ENCODE peak calls at places on chromosomes 7 and 10, in ten cellular contexts. J, L, X, R, M, D, F, A, C and Z are unnamed samples.

GRCh38 chr10:63770523-63770922 is 249.3 kb downstream of the REEP3 start:
- DNase-seq in J (no peak), L (no peak), X (no peak), R (no peak), M (no peak), D (no peak), F (no peak), A (no peak), C (no peak), Z (no peak)

GRCh38 chr7:48390381-48391327 is 219.4 kb downstream of the ABCA13 start:
- DNase-seq in J (no peak), L (no peak), X (no peak), R (no peak), M (peak), D (no peak), F (no peak), A (no peak), C (no peak), Z (no peak)

GRCh38 chr10:9331583-9332008 is 1277.1 kb downstream of the GATA3 start:
- DNase-seq in J (no peak), L (no peak), X (no peak), R (no peak), M (no peak), D (no peak), F (no peak), A (peak), C (no peak), Z (peak)

GRCh38 chr7:17275749-17276671 is 22.4 kb upstream of the AHR start:
- DNase-seq in J (no peak), L (no peak), X (no peak), R (no peak), M (no peak), D (no peak), F (no peak), A (peak), C (no peak), Z (peak)

GRCh38 chr10:28922127-28922526 is 244.8 kb downstream of the BAMBI start:
- DNase-seq in J (no peak), L (no peak), X (no peak), R (no peak), M (no peak), D (peak), F (no peak), A (no peak), C (no peak), Z (peak)

GRCh38 chr10:93028881-93029280 is 31.7 kb upstream of the CYP26C1 start:
- DNase-seq in J (no peak), L (no peak), X (no peak), R (no peak), M (no peak), D (no peak), F (no peak), A (peak), C (no peak), Z (peak)

GRCh38 chr10:23293145-23293724 is 51.4 kb downstream of the C10orf67 start:
- DNase-seq in J (peak), L (no peak), X (no peak), R (peak), M (peak), D (no peak), F (no peak), A (peak), C (no peak), Z (peak)

GRCh38 chr7:107847168-107847835 is 43.7 kb upstream of the DLD start:
- DNase-seq in J (no peak), L (no peak), X (no peak), R (no peak), M (no peak), D (no peak), F (no peak), A (no peak), C (no peak), Z (no peak)

GRCh38 chr7:104156842-104157277 is 51.0 kb downstream of the ORC5 start:
- DNase-seq in J (no peak), L (no peak), X (no peak), R (no peak), M (peak), D (no peak), F (no peak), A (peak), C (no peak), Z (no peak)

GRCh38 chr10:127863231-127863825 is 29.4 kb downstream of the CLRN3 start:
- DNase-seq in J (no peak), L (no peak), X (no peak), R (no peak), M (no peak), D (no peak), F (no peak), A (no peak), C (no peak), Z (no peak)

GRCh38 chr10:33803248-33803647 is 468.8 kb upstream of the NRP1 start:
- DNase-seq in J (no peak), L (no peak), X (no peak), R (no peak), M (no peak), D (no peak), F (no peak), A (peak), C (no peak), Z (peak)

GRCh38 chr10:56771343-56771742 is 410.3 kb upstream of the ZWINT start:
- DNase-seq in J (no peak), L (no peak), X (no peak), R (no peak), M (no peak), D (no peak), F (no peak), A (no peak), C (no peak), Z (no peak)

GRCh38 chr7:150756858-150757257 is 19.6 kb downstream of the GIMAP5 start:
- DNase-seq in J (no peak), L (no peak), X (no peak), R (no peak), M (no peak), D (no peak), F (no peak), A (peak), C (no peak), Z (no peak)

GRCh38 chr7:130065500-130066152 is 4.7 kb upstream of the KLHDC10 start:
- DNase-seq in J (no peak), L (peak), X (no peak), R (no peak), M (no peak), D (no peak), F (no peak), A (no peak), C (no peak), Z (no peak)

GRCh38 chr7:47217086-47217485 is 364.8 kb downstream of the TNS3 start:
- DNase-seq in J (no peak), L (no peak), X (no peak), R (no peak), M (no peak), D (no peak), F (no peak), A (no peak), C (no peak), Z (no peak)

GRCh38 chr10:128036746-128037542 is 89.3 kb downstream of the MKI67 start:
- DNase-seq in J (no peak), L (no peak), X (no peak), R (no peak), M (no peak), D (peak), F (no peak), A (peak), C (no peak), Z (peak)

GRCh38 chr7:55977831-55978230 is 13.4 kb downstream of the NIPSNAP2 start:
- DNase-seq in J (no peak), L (no peak), X (no peak), R (no peak), M (peak), D (peak), F (no peak), A (peak), C (no peak), Z (peak)

GRCh38 chr10:8044331-8044907 is 10.1 kb upstream of the GATA3 start:
- DNase-seq in J (no peak), L (no peak), X (no peak), R (no peak), M (no peak), D (no peak), F (no peak), A (no peak), C (no peak), Z (no peak)